ENCODE peak calls at places on chromosomes 2 and 18, in five cellular contexts. E, H, N, D and T are unnamed samples.

GRCh38 chr2:132515010-132515409 is 98.4 kb downstream of the GPR39 start:
- DNase-seq in E (no peak), H (peak), N (no peak), D (no peak), T (no peak)

GRCh38 chr2:5539281-5540211 is 152.6 kb upstream of the SOX11 start:
- DNase-seq in E (no peak), H (peak), N (no peak), D (no peak), T (no peak)

GRCh38 chr2:47037678-47038077 is 117.4 kb downstream of the STPG4 start:
- DNase-seq in E (no peak), H (no peak), N (no peak), D (no peak), T (no peak)

GRCh38 chr2:43842866-43843226 is 4.1 kb downstream of the ABCG8 start:
- DNase-seq in E (no peak), H (no peak), N (no peak), D (no peak), T (no peak)

GRCh38 chr2:20634430-20635095 is 16.3 kb downstream of the HS1BP3 start:
- DNase-seq in E (peak), H (no peak), N (peak), D (peak), T (no peak)

GRCh38 chr2:17869128-17869527 is 9.3 kb upstream of the KCNS3 start:
- DNase-seq in E (peak), H (no peak), N (no peak), D (no peak), T (no peak)

GRCh38 chr18:57080479-57080878 is 66.4 kb upstream of the BOD1L2 start:
- DNase-seq in E (no peak), H (no peak), N (no peak), D (no peak), T (no peak)

GRCh38 chr18:4017479-4017878 is 437.6 kb downstream of the DLGAP1 start:
- DNase-seq in E (no peak), H (peak), N (no peak), D (no peak), T (no peak)

GRCh38 chr2:100054426-100054825 is 88.0 kb downstream of the AFF3 start:
- DNase-seq in E (no peak), H (no peak), N (no peak), D (no peak), T (no peak)

GRCh38 chr2:238669581-238670340 is 178.1 kb upstream of the TWIST2 start:
- DNase-seq in E (peak), H (no peak), N (no peak), D (no peak), T (no peak)

GRCh38 chr2:177667626-177668025 is 275.1 kb downstream of the AGPS start:
- DNase-seq in E (peak), H (no peak), N (no peak), D (no peak), T (no peak)

GRCh38 chr18:79428287-79428686 is 32.6 kb downstream of the NFATC1 start:
- DNase-seq in E (no peak), H (no peak), N (no peak), D (no peak), T (no peak)

GRCh38 chr2:206915136-206915535 is 24.2 kb upstream of the CPO start:
- DNase-seq in E (peak), H (no peak), N (no peak), D (no peak), T (no peak)

GRCh38 chr2:170814551-170815245 is 2.0 kb upstream of the GAD1 start:
- DNase-seq in E (no peak), H (no peak), N (no peak), D (no peak), T (no peak)

GRCh38 chr2:83587309-83587708 is 871.8 kb downstream of the SUCLG1 start:
- DNase-seq in E (no peak), H (no peak), N (no peak), D (no peak), T (no peak)

GRCh38 chr18:9683418-9684396 is 24.4 kb upstream of the RAB31 start:
- DNase-seq in E (peak), H (no peak), N (peak), D (no peak), T (no peak)

GRCh38 chr2:120819720-120820210 is 84.1 kb downstream of the GLI2 start:
- DNase-seq in E (peak), H (no peak), N (no peak), D (no peak), T (no peak)

GRCh38 chr18:64082054-64082453 is 66.8 kb downstream of the LINC00305 start:
- DNase-seq in E (no peak), H (no peak), N (no peak), D (no peak), T (no peak)

GRCh38 chr2:1656326-1656960 is 87.9 kb downstream of the PXDN start:
- DNase-seq in E (no peak), H (no peak), N (no peak), D (no peak), T (no peak)

GRCh38 chr18:58937204-58937603 is 72.5 kb downstream of the ZNF532 start:
- DNase-seq in E (peak), H (no peak), N (no peak), D (no peak), T (no peak)

GRCh38 chr2:100606740-100607343 is 44.0 kb downstream of the PDCL3 start:
- DNase-seq in E (peak), H (peak), N (no peak), D (no peak), T (no peak)

GRCh38 chr2:160428425-160428763 is 65.2 kb downstream of the RBMS1 start:
- DNase-seq in E (no peak), H (no peak), N (no peak), D (no peak), T (no peak)

GRCh38 chr18:23779696-23780303 is 90.5 kb downstream of the LAMA3 start:
- DNase-seq in E (peak), H (peak), N (no peak), D (no peak), T (no peak)
- TF ChIP-seq CTCF in E (no peak), H (no peak), N (no peak), D (no peak), T (no peak)

DNA sequence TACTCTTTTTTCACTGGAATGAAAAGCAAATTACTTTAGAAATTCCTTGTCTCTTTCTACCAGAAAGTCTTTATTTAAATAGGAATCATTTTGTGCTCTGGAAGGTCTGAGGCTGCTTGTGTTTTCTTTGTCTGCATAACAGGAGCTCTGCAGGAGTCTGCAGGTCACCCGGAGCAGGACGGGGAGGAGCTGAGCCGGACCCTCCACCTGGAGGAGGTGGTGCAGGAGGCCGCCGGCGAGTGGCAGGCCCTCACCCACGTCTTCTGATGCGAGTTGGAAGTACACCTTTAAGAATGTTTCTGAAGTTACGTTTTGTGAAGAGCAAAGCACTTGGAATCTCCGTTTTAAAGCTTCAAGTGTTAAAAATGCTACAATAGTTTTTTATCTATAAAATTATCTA is 145.7 kb downstream of the ZNF236 start:
- DNase-seq in E (no peak), H (no peak), N (no peak), D (no peak), T (no peak)
- H3K27ac ChIP-seq in E (no peak), H (no peak), N (no peak), D (no peak), T (no peak)

GRCh38 chr2:60534034-60534393 is 19.4 kb downstream of the BCL11A start:
- DNase-seq in E (no peak), H (no peak), N (no peak), D (no peak), T (no peak)
- TF ChIP-seq CTCF in E (no peak), H (no peak), N (no peak), D (no peak), T (no peak)

GRCh38 chr18:11850821-11851155 is 425 bp upstream of the CHMP1B start:
- DNase-seq in E (no peak), H (no peak), N (no peak), D (no peak), T (no peak)
- H3K27ac ChIP-seq in E (peak), H (peak), N (no peak), D (peak), T (peak)

DNA sequence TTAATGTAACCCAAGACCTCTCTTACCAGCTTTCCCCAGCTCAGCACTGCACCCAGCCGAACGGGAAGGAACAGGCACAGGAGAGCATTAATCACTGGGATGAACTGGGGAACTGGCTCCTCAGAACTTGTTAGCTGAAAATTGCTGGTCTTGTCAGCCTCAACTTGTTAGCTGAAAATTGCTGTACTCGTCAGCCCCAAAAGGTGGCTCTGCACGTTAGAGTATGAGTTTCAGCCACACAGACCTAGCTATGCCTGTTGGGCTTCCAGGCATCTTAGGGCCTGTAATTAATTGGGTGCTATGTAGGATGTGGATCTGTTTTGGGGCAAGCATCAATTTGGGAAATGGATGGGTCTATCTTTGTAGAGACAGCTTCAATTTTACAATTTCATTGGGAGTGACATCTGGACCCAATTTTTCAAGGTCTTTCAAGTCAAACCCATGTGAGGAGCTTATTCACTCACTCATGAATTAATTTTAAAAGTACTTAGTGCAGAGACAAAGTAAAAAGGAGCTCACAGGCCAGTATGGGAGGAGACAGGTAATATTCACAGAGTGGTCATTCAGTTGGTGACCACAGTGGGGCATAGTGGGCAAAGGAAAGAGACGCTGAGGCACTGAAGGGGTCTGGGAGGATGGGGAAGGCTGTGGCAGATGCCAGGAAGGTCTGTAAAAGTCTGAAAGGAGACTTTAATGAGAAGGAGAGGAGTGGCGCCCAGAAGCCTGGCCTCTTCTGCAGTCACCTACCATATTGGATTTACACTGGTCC is 75.8 kb downstream of the CD8B2 start:
- DNase-seq in E (no peak), H (no peak), N (no peak), D (no peak), T (no peak)
- TF ChIP-seq CTCF in E (no peak), H (no peak), N (no peak), D (no peak), T (no peak)

GRCh38 chr18:32802606-32803451 is 30.0 kb upstream of the KLHL14 start:
- DNase-seq in E (no peak), H (no peak), N (no peak), D (no peak), T (no peak)
- H3K27ac ChIP-seq in E (no peak), H (peak), N (no peak), D (no peak), T (no peak)

GRCh38 chr2:85455552-85456090 is 37.1 kb downstream of the SH2D6 start:
- DNase-seq in E (no peak), H (no peak), N (no peak), D (no peak), T (no peak)
- TF ChIP-seq CTCF in E (no peak), H (no peak), N (no peak), D (no peak), T (no peak)